ENCODE peak calls at places on chromosomes 11 and 22, in nine cellular contexts. One of them, this sample, is unnamed.
A peak's percentile ranks its signal among the peaks of the same experiment; 100 is the strongest.

GRCh38 chr11:119370486-119371046 is 10.9 kb downstream of the USP2 start:
- DNase-seq in NCI-H748 treated with DMSO at 0.1 percent for 48 hours: no peak
- DNase-seq in GM03348: no peak
- DNase-seq in stimulated activated CD4-positive, alpha-beta T cell treated with anti-CD3 and anti-CD28 coated beads, Interleukin-2, amount 100 ng/mL, for 48 hours: no peak
- DNase-seq in activated CD4-positive, alpha-beta T cell treated with anti-CD3 and anti-CD28 coated beads, Interleukin-2, amount 50 U/mL, for 48 hours: no peak
- DNase-seq in iPS DF 19.7: no peak
- DNase-seq in T-helper 1 cell: no peak
- DNase-seq in hepatocyte: peak; percentile 51
- DNase-seq in NCI-H460: no peak
- DNase-seq in this sample: no peak

GRCh38 chr11:112277029-112277428 is 16.4 kb upstream of the PLET1 start:
- DNase-seq in NCI-H748 treated with DMSO at 0.1 percent for 48 hours: no peak
- DNase-seq in GM03348: no peak
- DNase-seq in stimulated activated CD4-positive, alpha-beta T cell treated with anti-CD3 and anti-CD28 coated beads, Interleukin-2, amount 100 ng/mL, for 48 hours: no peak
- DNase-seq in activated CD4-positive, alpha-beta T cell treated with anti-CD3 and anti-CD28 coated beads, Interleukin-2, amount 50 U/mL, for 48 hours: no peak
- DNase-seq in iPS DF 19.7: no peak
- DNase-seq in T-helper 1 cell: no peak
- DNase-seq in hepatocyte: no peak
- DNase-seq in NCI-H460: no peak
- DNase-seq in this sample: no peak

GRCh38 chr11:65435981-65436411 is 13.4 kb downstream of the NEAT1 start:
- DNase-seq in NCI-H748 treated with DMSO at 0.1 percent for 48 hours: no peak
- DNase-seq in GM03348: no peak
- DNase-seq in stimulated activated CD4-positive, alpha-beta T cell treated with anti-CD3 and anti-CD28 coated beads, Interleukin-2, amount 100 ng/mL, for 48 hours: no peak
- DNase-seq in activated CD4-positive, alpha-beta T cell treated with anti-CD3 and anti-CD28 coated beads, Interleukin-2, amount 50 U/mL, for 48 hours: no peak
- DNase-seq in iPS DF 19.7: no peak
- DNase-seq in T-helper 1 cell: no peak
- DNase-seq in hepatocyte: no peak
- DNase-seq in NCI-H460: no peak
- DNase-seq in this sample: peak; percentile 14

GRCh38 chr22:28299329-28299728 is 380.3 kb upstream of the PITPNB start:
- DNase-seq in NCI-H748 treated with DMSO at 0.1 percent for 48 hours: no peak
- DNase-seq in GM03348: no peak
- DNase-seq in stimulated activated CD4-positive, alpha-beta T cell treated with anti-CD3 and anti-CD28 coated beads, Interleukin-2, amount 100 ng/mL, for 48 hours: no peak
- DNase-seq in activated CD4-positive, alpha-beta T cell treated with anti-CD3 and anti-CD28 coated beads, Interleukin-2, amount 50 U/mL, for 48 hours: no peak
- DNase-seq in iPS DF 19.7: no peak
- DNase-seq in T-helper 1 cell: no peak
- DNase-seq in hepatocyte: no peak
- DNase-seq in NCI-H460: no peak
- DNase-seq in this sample: no peak

GRCh38 chr11:94665116-94665659 is 98.0 kb downstream of the PIWIL4 start:
- DNase-seq in NCI-H748 treated with DMSO at 0.1 percent for 48 hours: no peak
- DNase-seq in GM03348: no peak
- DNase-seq in stimulated activated CD4-positive, alpha-beta T cell treated with anti-CD3 and anti-CD28 coated beads, Interleukin-2, amount 100 ng/mL, for 48 hours: no peak
- DNase-seq in activated CD4-positive, alpha-beta T cell treated with anti-CD3 and anti-CD28 coated beads, Interleukin-2, amount 50 U/mL, for 48 hours: no peak
- DNase-seq in iPS DF 19.7: no peak
- DNase-seq in T-helper 1 cell: no peak
- DNase-seq in hepatocyte: no peak
- DNase-seq in NCI-H460: no peak
- DNase-seq in this sample: no peak

GRCh38 chr11:22461626-22462025 is 123.4 kb downstream of the SLC17A6 start:
- DNase-seq in NCI-H748 treated with DMSO at 0.1 percent for 48 hours: no peak
- DNase-seq in GM03348: no peak
- DNase-seq in stimulated activated CD4-positive, alpha-beta T cell treated with anti-CD3 and anti-CD28 coated beads, Interleukin-2, amount 100 ng/mL, for 48 hours: no peak
- DNase-seq in activated CD4-positive, alpha-beta T cell treated with anti-CD3 and anti-CD28 coated beads, Interleukin-2, amount 50 U/mL, for 48 hours: no peak
- DNase-seq in iPS DF 19.7: no peak
- DNase-seq in T-helper 1 cell: no peak
- DNase-seq in hepatocyte: no peak
- DNase-seq in NCI-H460: no peak
- DNase-seq in this sample: no peak

GRCh38 chr22:46379301-46379930 is 43.9 kb downstream of the TRMU start:
- DNase-seq in NCI-H748 treated with DMSO at 0.1 percent for 48 hours: no peak
- DNase-seq in GM03348: no peak
- DNase-seq in stimulated activated CD4-positive, alpha-beta T cell treated with anti-CD3 and anti-CD28 coated beads, Interleukin-2, amount 100 ng/mL, for 48 hours: no peak
- DNase-seq in activated CD4-positive, alpha-beta T cell treated with anti-CD3 and anti-CD28 coated beads, Interleukin-2, amount 50 U/mL, for 48 hours: no peak
- DNase-seq in iPS DF 19.7: no peak
- DNase-seq in T-helper 1 cell: no peak
- DNase-seq in hepatocyte: peak; percentile 49
- DNase-seq in NCI-H460: no peak
- DNase-seq in this sample: no peak

GRCh38 chr22:46149493-46149997 is 781 bp upstream of the PPARA start:
- DNase-seq in NCI-H748 treated with DMSO at 0.1 percent for 48 hours: peak; percentile 27
- DNase-seq in GM03348: peak; percentile 35
- DNase-seq in stimulated activated CD4-positive, alpha-beta T cell treated with anti-CD3 and anti-CD28 coated beads, Interleukin-2, amount 100 ng/mL, for 48 hours: no peak
- DNase-seq in activated CD4-positive, alpha-beta T cell treated with anti-CD3 and anti-CD28 coated beads, Interleukin-2, amount 50 U/mL, for 48 hours: peak; percentile 28
- DNase-seq in iPS DF 19.7: no peak
- DNase-seq in T-helper 1 cell: peak; percentile 21
- DNase-seq in hepatocyte: peak; percentile 56
- DNase-seq in NCI-H460: no peak
- DNase-seq in this sample: no peak

GRCh38 chr11:123006860-123007542 is 25.4 kb upstream of the BSX start:
- DNase-seq in NCI-H748 treated with DMSO at 0.1 percent for 48 hours: no peak
- DNase-seq in GM03348: no peak
- DNase-seq in stimulated activated CD4-positive, alpha-beta T cell treated with anti-CD3 and anti-CD28 coated beads, Interleukin-2, amount 100 ng/mL, for 48 hours: no peak
- DNase-seq in activated CD4-positive, alpha-beta T cell treated with anti-CD3 and anti-CD28 coated beads, Interleukin-2, amount 50 U/mL, for 48 hours: no peak
- DNase-seq in iPS DF 19.7: no peak
- DNase-seq in T-helper 1 cell: no peak
- DNase-seq in hepatocyte: no peak
- DNase-seq in NCI-H460: no peak
- DNase-seq in this sample: no peak

GRCh38 chr11:96278039-96278897 is 64.7 kb downstream of the MAML2 start:
- DNase-seq in NCI-H748 treated with DMSO at 0.1 percent for 48 hours: no peak
- DNase-seq in GM03348: no peak
- DNase-seq in stimulated activated CD4-positive, alpha-beta T cell treated with anti-CD3 and anti-CD28 coated beads, Interleukin-2, amount 100 ng/mL, for 48 hours: no peak
- DNase-seq in activated CD4-positive, alpha-beta T cell treated with anti-CD3 and anti-CD28 coated beads, Interleukin-2, amount 50 U/mL, for 48 hours: no peak
- DNase-seq in iPS DF 19.7: no peak
- DNase-seq in T-helper 1 cell: no peak
- DNase-seq in hepatocyte: peak; percentile 51
- DNase-seq in NCI-H460: no peak
- DNase-seq in this sample: no peak

GRCh38 chr11:78000193-78000592 is 5.7 kb upstream of the INTS4 start:
- DNase-seq in NCI-H748 treated with DMSO at 0.1 percent for 48 hours: peak; percentile 47
- DNase-seq in GM03348: peak; percentile 73
- DNase-seq in stimulated activated CD4-positive, alpha-beta T cell treated with anti-CD3 and anti-CD28 coated beads, Interleukin-2, amount 100 ng/mL, for 48 hours: peak; percentile 17
- DNase-seq in activated CD4-positive, alpha-beta T cell treated with anti-CD3 and anti-CD28 coated beads, Interleukin-2, amount 50 U/mL, for 48 hours: peak; percentile 27
- DNase-seq in iPS DF 19.7: no peak
- DNase-seq in T-helper 1 cell: peak; percentile 53
- DNase-seq in hepatocyte: peak; percentile 78
- DNase-seq in NCI-H460: peak; percentile 50
- DNase-seq in this sample: peak; percentile 65

GRCh38 chr11:19060629-19061028 is at the start of gene MRGPRX2:
- DNase-seq in NCI-H748 treated with DMSO at 0.1 percent for 48 hours: no peak
- DNase-seq in GM03348: no peak
- DNase-seq in stimulated activated CD4-positive, alpha-beta T cell treated with anti-CD3 and anti-CD28 coated beads, Interleukin-2, amount 100 ng/mL, for 48 hours: peak; percentile 7
- DNase-seq in activated CD4-positive, alpha-beta T cell treated with anti-CD3 and anti-CD28 coated beads, Interleukin-2, amount 50 U/mL, for 48 hours: peak; percentile 15
- DNase-seq in iPS DF 19.7: no peak
- DNase-seq in T-helper 1 cell: peak; percentile 26
- DNase-seq in hepatocyte: no peak
- DNase-seq in NCI-H460: no peak
- DNase-seq in this sample: no peak